ENCODE peak calls at places on chromosomes 5 and 9, in four cellular contexts. D, O, C and N are unnamed samples.

GRCh38 chr5:53407373-53407772 is 73.1 kb upstream of the FST start:
- DNase-seq in D (peak; percentile 77), O (no peak), C (no peak), N (peak; percentile 69)

GRCh38 chr5:123156577-123157296 is 67.7 kb downstream of the PRDM6 start:
- DNase-seq in D (peak; percentile 4), O (no peak), C (no peak), N (peak; percentile 92)

GRCh38 chr5:120091376-120091948 is 372.6 kb upstream of the PRR16 start:
- DNase-seq in D (peak; percentile 56), O (no peak), C (no peak), N (no peak)

GRCh38 chr5:61262080-61262479 is 70.0 kb upstream of the ZSWIM6 start:
- DNase-seq in D (no peak), O (no peak), C (no peak), N (no peak)

GRCh38 chr5:3622961-3623360 is 27.3 kb downstream of the IRX1 start:
- DNase-seq in D (peak; percentile 71), O (no peak), C (no peak), N (no peak)

GRCh38 chr5:84343171-84343570 is 41.5 kb downstream of the EDIL3 start:
- DNase-seq in D (no peak), O (no peak), C (no peak), N (no peak)

GRCh38 chr9:130825051-130825651 is 9.9 kb upstream of the ABL1 start:
- DNase-seq in D (no peak), O (no peak), C (no peak), N (peak; percentile 93)

GRCh38 chr5:114055318-114055788 is 306.5 kb upstream of the KCNN2 start:
- DNase-seq in D (peak; percentile 18), O (peak; percentile 74), C (peak; percentile 69), N (peak; percentile 61)